ENCODE peak calls at places on chromosomes 3 and 15, in eight cellular contexts. One of them, this sample, is unnamed. For H3K4me1, the result is how much of the 10 kb centered on the place peaks cover.

GRCh38 chr3:40237892-40238571 is 71.5 kb upstream of the EIF1B start:
- DNase-seq in lower lobe of right lung: no peak
- DNase-seq in cardiac muscle cell: peak
- DNase-seq in left ventricle myocardium inferior: no peak
- DNase-seq in GM23248: peak
- DNase-seq in SJSA1: no peak
- DNase-seq in PC-3: peak
- DNase-seq in H9: peak
- DNase-seq in this sample: no peak

GRCh38 chr3:73453676-73454075 is 171.1 kb downstream of the PDZRN3 start:
- DNase-seq in GM23248: peak
- DNase-seq in cardiac muscle cell: peak
- DNase-seq in SJSA1: peak
- DNase-seq in lower lobe of right lung: no peak
- DNase-seq in H9: no peak
- DNase-seq in PC-3: no peak
- DNase-seq in left ventricle myocardium inferior: no peak
- DNase-seq in this sample: no peak

GRCh38 chr15:81298606-81299005 is 25.3 kb downstream of the STARD5 start:
- DNase-seq in PC-3: no peak
- DNase-seq in SJSA1: no peak
- DNase-seq in H9: no peak
- DNase-seq in left ventricle myocardium inferior: no peak
- DNase-seq in lower lobe of right lung: no peak
- DNase-seq in GM23248: no peak
- DNase-seq in cardiac muscle cell: no peak
- DNase-seq in this sample: no peak

GRCh38 chr15:56959318-56959648 is 40.8 kb downstream of the TCF12 start:
- DNase-seq in PC-3: no peak
- DNase-seq in cardiac muscle cell: no peak
- DNase-seq in SJSA1: no peak
- DNase-seq in H9: no peak
- DNase-seq in lower lobe of right lung: no peak
- DNase-seq in GM23248: no peak
- DNase-seq in left ventricle myocardium inferior: no peak
- DNase-seq in this sample: no peak

GRCh38 chr3:107412376-107412775 is 35.1 kb downstream of the CCDC54 start:
- DNase-seq in H9: no peak
- DNase-seq in lower lobe of right lung: no peak
- DNase-seq in left ventricle myocardium inferior: no peak
- DNase-seq in PC-3: peak
- DNase-seq in SJSA1: no peak
- DNase-seq in cardiac muscle cell: peak
- DNase-seq in GM23248: peak
- DNase-seq in this sample: no peak

GRCh38 chr3:55128201-55128870 is 200.5 kb upstream of the LRTM1 start:
- DNase-seq in PC-3: no peak
- DNase-seq in left ventricle myocardium inferior: no peak
- DNase-seq in cardiac muscle cell: peak
- DNase-seq in lower lobe of right lung: no peak
- DNase-seq in SJSA1: peak
- DNase-seq in H9: no peak
- DNase-seq in GM23248: peak
- DNase-seq in this sample: no peak

GRCh38 chr15:39642011-39642640 is 61.2 kb downstream of the THBS1 start:
- DNase-seq in GM23248: peak
- DNase-seq in PC-3: peak
- DNase-seq in lower lobe of right lung: no peak
- DNase-seq in cardiac muscle cell: peak
- DNase-seq in left ventricle myocardium inferior: no peak
- DNase-seq in SJSA1: peak
- DNase-seq in H9: no peak
- DNase-seq in this sample: no peak

GRCh38 chr3:14402304-14402811 is at the start of gene SLC6A6:
- DNase-seq in left ventricle myocardium inferior: peak
- DNase-seq in SJSA1: peak
- DNase-seq in PC-3: peak
- DNase-seq in GM23248: peak
- DNase-seq in H9: peak
- DNase-seq in cardiac muscle cell: peak
- DNase-seq in lower lobe of right lung: peak
- DNase-seq in this sample: peak

GRCh38 chr3:481680-482079 is 285.1 kb downstream of the CHL1 start:
- DNase-seq in SJSA1: no peak
- DNase-seq in GM23248: peak
- DNase-seq in PC-3: peak
- DNase-seq in cardiac muscle cell: peak
- DNase-seq in H9: no peak
- DNase-seq in left ventricle myocardium inferior: no peak
- DNase-seq in lower lobe of right lung: no peak
- DNase-seq in this sample: no peak

GRCh38 chr3:158961497-158961896 is 159.6 kb downstream of the MFSD1 start:
- DNase-seq in PC-3: no peak
- DNase-seq in H9: peak
- DNase-seq in GM23248: no peak
- DNase-seq in SJSA1: no peak
- DNase-seq in lower lobe of right lung: no peak
- DNase-seq in left ventricle myocardium inferior: no peak
- DNase-seq in cardiac muscle cell: no peak
- DNase-seq in this sample: no peak

GRCh38 chr15:68583936-68584703 is 5.3 kb downstream of the CORO2B start:
- DNase-seq in H9: no peak
- DNase-seq in GM23248: no peak
- DNase-seq in PC-3: no peak
- DNase-seq in left ventricle myocardium inferior: no peak
- DNase-seq in SJSA1: no peak
- DNase-seq in cardiac muscle cell: no peak
- DNase-seq in lower lobe of right lung: no peak
- DNase-seq in this sample: no peak

GRCh38 chr15:70856884-70857546 is 3.1 kb upstream of the LARP6 start:
- DNase-seq in left ventricle myocardium inferior: peak
- DNase-seq in SJSA1: peak
- DNase-seq in H9: no peak
- DNase-seq in cardiac muscle cell: peak
- DNase-seq in PC-3: peak
- DNase-seq in lower lobe of right lung: no peak
- DNase-seq in GM23248: peak
- DNase-seq in this sample: no peak

GRCh38 chr3:119783883-119784282 is 2.0 kb downstream of the NR1I2 start:
- DNase-seq in cardiac muscle cell: peak
- DNase-seq in left ventricle myocardium inferior: no peak
- DNase-seq in SJSA1: no peak
- DNase-seq in H9: no peak
- DNase-seq in PC-3: no peak
- DNase-seq in lower lobe of right lung: no peak
- DNase-seq in GM23248: no peak
- DNase-seq in this sample: no peak

GRCh38 chr3:45273681-45274515 is 47.8 kb upstream of the TMEM158 start:
- DNase-seq in PC-3: no peak
- DNase-seq in GM23248: peak
- DNase-seq in cardiac muscle cell: no peak
- DNase-seq in lower lobe of right lung: no peak
- DNase-seq in H9: no peak
- DNase-seq in left ventricle myocardium inferior: no peak
- DNase-seq in SJSA1: no peak
- DNase-seq in this sample: no peak

DNA sequence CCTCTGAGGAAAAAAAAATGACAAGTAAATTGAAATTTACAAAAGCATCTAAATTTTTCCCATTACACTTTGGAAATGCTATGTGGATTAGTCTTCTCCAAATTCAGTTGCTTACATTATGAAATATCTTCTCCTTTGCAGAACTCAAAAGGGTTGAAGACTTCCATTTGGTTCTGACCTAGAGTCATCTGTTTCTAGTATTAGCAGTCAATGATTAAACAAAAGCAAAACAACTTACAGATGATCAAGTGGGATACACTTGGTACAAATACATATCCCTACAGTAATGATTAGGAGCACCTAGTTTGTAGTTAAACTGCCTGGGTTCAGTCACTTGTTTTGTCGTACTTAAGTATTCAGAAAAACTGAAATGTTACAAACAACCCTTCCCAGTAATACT is 136.2 kb downstream of the MBNL1 start:
- DNase-seq in PC-3: no peak
- DNase-seq in cardiac muscle cell: no peak
- DNase-seq in H9: no peak
- DNase-seq in SJSA1: no peak
- DNase-seq in lower lobe of right lung: no peak
- DNase-seq in left ventricle myocardium inferior: no peak
- DNase-seq in GM23248: no peak
- DNase-seq in this sample: no peak
- H3K4me1 ChIP-seq in PC-3: under half
- H3K4me1 ChIP-seq in cardiac muscle cell: under half
- H3K4me1 ChIP-seq in H9: under half
- H3K4me1 ChIP-seq in SJSA1: under half
- H3K4me1 ChIP-seq in lower lobe of right lung: half or more
- H3K4me1 ChIP-seq in left ventricle myocardium inferior: half or more
- H3K4me1 ChIP-seq in GM23248: half or more
- H3K4me1 ChIP-seq in this sample: under half

DNA sequence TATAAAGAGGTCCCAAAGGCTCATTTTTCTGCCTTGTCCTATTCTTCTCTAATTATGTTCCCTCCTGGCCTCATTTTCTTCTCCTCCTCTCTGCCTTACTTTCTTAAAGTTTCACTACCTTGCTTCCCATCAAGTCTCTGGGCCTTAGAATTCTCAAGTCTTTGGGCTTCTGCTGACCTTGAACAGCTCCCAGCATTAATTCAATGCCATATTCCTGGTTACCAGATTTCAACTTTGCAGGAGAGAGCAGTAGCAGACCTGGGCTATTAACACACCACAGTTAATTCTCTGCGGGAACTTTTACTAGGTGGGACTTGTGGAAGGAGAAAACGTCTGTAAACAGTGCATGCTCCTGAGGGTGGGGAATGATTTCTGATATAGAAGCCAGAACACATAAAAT is 214.6 kb downstream of the MEIS2 start:
- DNase-seq in H9: no peak
- DNase-seq in PC-3: no peak
- DNase-seq in GM23248: no peak
- DNase-seq in SJSA1: no peak
- DNase-seq in lower lobe of right lung: no peak
- DNase-seq in left ventricle myocardium inferior: no peak
- DNase-seq in cardiac muscle cell: no peak
- DNase-seq in this sample: no peak
- H3K27ac ChIP-seq in H9: no peak
- H3K27ac ChIP-seq in PC-3: no peak
- H3K27ac ChIP-seq in GM23248: no peak
- H3K27ac ChIP-seq in SJSA1: no peak
- H3K27ac ChIP-seq in lower lobe of right lung: no peak
- H3K27ac ChIP-seq in left ventricle myocardium inferior: no peak
- H3K27ac ChIP-seq in cardiac muscle cell: peak
- H3K27ac ChIP-seq in this sample: no peak

GRCh38 chr3:37938011-37938410 is 52.6 kb upstream of the VILL start:
- DNase-seq in GM23248: no peak
- DNase-seq in SJSA1: no peak
- DNase-seq in lower lobe of right lung: no peak
- DNase-seq in PC-3: no peak
- DNase-seq in left ventricle myocardium inferior: no peak
- DNase-seq in H9: no peak
- DNase-seq in cardiac muscle cell: no peak
- DNase-seq in this sample: no peak

GRCh38 chr3:37941608-37942540 is 48.7 kb upstream of the VILL start:
- DNase-seq in cardiac muscle cell: no peak
- DNase-seq in GM23248: no peak
- DNase-seq in left ventricle myocardium inferior: no peak
- DNase-seq in PC-3: no peak
- DNase-seq in lower lobe of right lung: no peak
- DNase-seq in SJSA1: no peak
- DNase-seq in H9: no peak
- DNase-seq in this sample: no peak

GRCh38 chr3:37942646-37943045 is 47.9 kb upstream of the VILL start:
- DNase-seq in H9: no peak
- DNase-seq in PC-3: no peak
- DNase-seq in lower lobe of right lung: no peak
- DNase-seq in SJSA1: no peak
- DNase-seq in left ventricle myocardium inferior: no peak
- DNase-seq in GM23248: no peak
- DNase-seq in cardiac muscle cell: no peak
- DNase-seq in this sample: no peak

GRCh38 chr3:37943126-37943525 is 47.5 kb upstream of the VILL start:
- DNase-seq in cardiac muscle cell: no peak
- DNase-seq in lower lobe of right lung: no peak
- DNase-seq in SJSA1: no peak
- DNase-seq in H9: no peak
- DNase-seq in left ventricle myocardium inferior: no peak
- DNase-seq in PC-3: no peak
- DNase-seq in GM23248: no peak
- DNase-seq in this sample: no peak

GRCh38 chr3:37940242-37940908 is 50.2 kb upstream of the VILL start:
- DNase-seq in cardiac muscle cell: no peak
- DNase-seq in SJSA1: no peak
- DNase-seq in lower lobe of right lung: no peak
- DNase-seq in H9: no peak
- DNase-seq in left ventricle myocardium inferior: no peak
- DNase-seq in PC-3: no peak
- DNase-seq in GM23248: no peak
- DNase-seq in this sample: no peak
- H3K4me1 ChIP-seq in cardiac muscle cell: under half
- H3K4me1 ChIP-seq in SJSA1: half or more
- H3K4me1 ChIP-seq in lower lobe of right lung: under half
- H3K4me1 ChIP-seq in H9: under half
- H3K4me1 ChIP-seq in left ventricle myocardium inferior: half or more
- H3K4me1 ChIP-seq in PC-3: under half
- H3K4me1 ChIP-seq in GM23248: under half
- H3K4me1 ChIP-seq in this sample: under half

GRCh38 chr3:31196881-31197364 is 302.5 kb upstream of the GADL1 start:
- DNase-seq in H9: peak
- DNase-seq in left ventricle myocardium inferior: peak
- DNase-seq in GM23248: peak
- DNase-seq in cardiac muscle cell: peak
- DNase-seq in PC-3: no peak
- DNase-seq in lower lobe of right lung: no peak
- DNase-seq in SJSA1: peak
- DNase-seq in this sample: no peak
- H3K27ac ChIP-seq in H9: no peak
- H3K27ac ChIP-seq in left ventricle myocardium inferior: no peak
- H3K27ac ChIP-seq in GM23248: peak
- H3K27ac ChIP-seq in cardiac muscle cell: no peak
- H3K27ac ChIP-seq in PC-3: no peak
- H3K27ac ChIP-seq in lower lobe of right lung: no peak
- H3K27ac ChIP-seq in SJSA1: peak
- H3K27ac ChIP-seq in this sample: peak

DNA sequence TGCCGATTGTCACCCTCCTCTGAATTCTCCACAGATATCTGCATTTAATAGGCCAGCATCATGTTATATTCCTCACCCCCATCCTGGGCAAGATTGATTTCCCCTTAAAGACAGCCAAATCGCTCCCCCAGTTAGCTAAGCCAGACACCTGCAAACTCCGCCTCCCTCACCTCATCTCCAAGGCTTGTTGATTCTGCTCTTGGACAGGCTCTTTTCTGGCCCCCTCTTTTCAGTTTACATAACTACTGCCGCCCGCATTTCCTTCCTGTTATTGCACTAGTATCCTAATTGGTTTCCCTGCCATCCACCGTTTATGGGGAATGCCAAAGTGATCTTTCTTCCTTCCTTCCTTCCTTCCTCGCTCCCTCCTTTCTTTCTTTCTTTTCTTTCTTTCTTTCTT is 214.7 kb upstream of the MRPL3 start:
- DNase-seq in cardiac muscle cell: no peak
- DNase-seq in SJSA1: no peak
- DNase-seq in GM23248: no peak
- DNase-seq in H9: no peak
- DNase-seq in left ventricle myocardium inferior: no peak
- DNase-seq in PC-3: no peak
- DNase-seq in lower lobe of right lung: no peak
- DNase-seq in this sample: no peak
- H3K4me1 ChIP-seq in cardiac muscle cell: under half
- H3K4me1 ChIP-seq in SJSA1: under half
- H3K4me1 ChIP-seq in GM23248: under half
- H3K4me1 ChIP-seq in H9: under half
- H3K4me1 ChIP-seq in left ventricle myocardium inferior: under half
- H3K4me1 ChIP-seq in PC-3: under half
- H3K4me1 ChIP-seq in lower lobe of right lung: under half
- H3K4me1 ChIP-seq in this sample: under half

GRCh38 chr3:127546517-127546916 is 44.0 kb downstream of the TPRA1 start:
- DNase-seq in cardiac muscle cell: no peak
- DNase-seq in left ventricle myocardium inferior: no peak
- DNase-seq in H9: no peak
- DNase-seq in GM23248: no peak
- DNase-seq in PC-3: no peak
- DNase-seq in lower lobe of right lung: peak
- DNase-seq in SJSA1: no peak
- DNase-seq in this sample: no peak
- H3K27ac ChIP-seq in cardiac muscle cell: peak
- H3K27ac ChIP-seq in left ventricle myocardium inferior: peak
- H3K27ac ChIP-seq in H9: no peak
- H3K27ac ChIP-seq in GM23248: no peak
- H3K27ac ChIP-seq in PC-3: no peak
- H3K27ac ChIP-seq in lower lobe of right lung: no peak
- H3K27ac ChIP-seq in SJSA1: no peak
- H3K27ac ChIP-seq in this sample: peak

This sample was measured in esophagus squamous epithelium.